ENCODE peak calls at places on chromosomes 5 and 9, in ten cellular contexts. O is NCI-H748 treated with DMSO at 0.1 percent for 48 hours; L is activated effector memory CD4-positive, alpha-beta T cell treated with Interleukin-2 at 50 U/mL for 16 hours; C is GM04503; K is body of pancreas; D is globus pallidus; G is lower lobe of right lung; U is NCI-H1417; E is AG04449; F is activated naive CD4-positive, alpha-beta T cell treated with Interleukin-2 at 50 U/mL for 16 hours. A is an unnamed sample.

GRCh38 chr5:149464796-149465489 is 85.9 kb upstream of the IL17B start:
- DNase-seq in C (no peak), O (no peak), U (no peak), E (no peak), G (no peak), F (no peak), K (no peak), D (no peak), L (no peak), A (peak)

GRCh38 chr9:115596743-115597080 is 478.8 kb upstream of the TNC start:
- DNase-seq in K (no peak), G (no peak), O (no peak), U (no peak), D (no peak), C (no peak), F (no peak), L (no peak), E (no peak), A (no peak)

GRCh38 chr9:131697097-131697496 is 42.8 kb downstream of the RAPGEF1 start:
- DNase-seq in G (no peak), D (peak), O (no peak), E (no peak), U (no peak), F (no peak), L (no peak), C (no peak), K (peak), A (peak)

GRCh38 chr5:81235287-81236072 is 2.4 kb downstream of the CKMT2 start:
- DNase-seq in F (no peak), C (no peak), E (no peak), O (no peak), U (no peak), L (no peak), D (no peak), G (no peak), K (no peak), A (peak)

GRCh38 chr5:8057764-8058163 is 188.8 kb downstream of the MTRR start:
- DNase-seq in U (peak), L (no peak), D (peak), C (no peak), F (no peak), E (no peak), G (no peak), O (no peak), K (no peak), A (no peak)

GRCh38 chr9:22529426-22530199 is 83.0 kb downstream of the DMRTA1 start:
- DNase-seq in K (no peak), C (no peak), U (no peak), E (no peak), F (no peak), O (no peak), G (no peak), L (no peak), D (no peak), A (no peak)

GRCh38 chr5:60447488-60447920 is 252.5 kb downstream of the DEPDC1B start:
- DNase-seq in O (no peak), E (no peak), U (no peak), D (no peak), F (no peak), C (no peak), K (no peak), L (no peak), G (no peak), A (no peak)

GRCh38 chr5:6450235-6450860 is 1.7 kb downstream of the UBE2QL1 start:
- DNase-seq in L (no peak), E (no peak), K (no peak), D (no peak), C (no peak), F (no peak), G (no peak), O (peak), U (peak), A (no peak)

GRCh38 chr5:36751881-36752280 is 124.7 kb upstream of the NIPBL start:
- DNase-seq in L (no peak), G (no peak), U (no peak), E (no peak), C (no peak), O (no peak), F (no peak), K (no peak), D (no peak), A (no peak)

GRCh38 chr5:117302949-117303348 is 728.3 kb upstream of the SEMA6A start:
- DNase-seq in F (no peak), O (no peak), K (no peak), C (no peak), E (no peak), U (no peak), D (no peak), L (no peak), G (no peak), A (no peak)

GRCh38 chr5:38546691-38547146 is 9.7 kb downstream of the LIFR start:
- DNase-seq in E (no peak), F (no peak), L (no peak), D (no peak), O (no peak), G (no peak), C (no peak), K (peak), U (no peak), A (peak)

GRCh38 chr9:121771851-121772599 is 120.6 kb downstream of the DAB2IP start:
- DNase-seq in L (no peak), O (no peak), D (no peak), E (no peak), C (no peak), F (no peak), G (peak), K (peak), U (no peak), A (no peak)

GRCh38 chr5:54807421-54807820 is 178.0 kb downstream of the ESM1 start:
- DNase-seq in O (no peak), C (no peak), L (no peak), U (no peak), K (no peak), E (no peak), D (no peak), G (no peak), F (no peak), A (no peak)

GRCh38 chr5:141494761-141495455 is 6.0 kb downstream of the PCDHGC5 start:
- DNase-seq in C (no peak), O (no peak), G (no peak), E (no peak), F (no peak), K (no peak), U (no peak), D (no peak), L (no peak), A (no peak)

GRCh38 chr9:22160235-22160634 is 151.1 kb upstream of the CDKN2B start:
- DNase-seq in D (no peak), C (no peak), O (no peak), E (no peak), L (no peak), U (no peak), K (no peak), F (no peak), G (no peak), A (no peak)

GRCh38 chr9:3809724-3810123 is 283.9 kb upstream of the RFX3 start:
- DNase-seq in C (peak), O (no peak), E (no peak), U (no peak), K (no peak), D (no peak), F (no peak), G (no peak), L (no peak), A (no peak)

GRCh38 chr5:17405976-17406876 is 91.8 kb upstream of the TAF11L2 start:
- DNase-seq in E (no peak), O (no peak), C (no peak), F (no peak), G (no peak), L (no peak), K (no peak), D (no peak), U (no peak), A (no peak)

GRCh38 chr5:96066386-96066719 is 104.7 kb upstream of the ELL2 start:
- DNase-seq in K (no peak), C (no peak), O (no peak), G (no peak), E (no peak), U (peak), F (no peak), L (no peak), D (no peak), A (no peak)

GRCh38 chr5:61327761-61328753 is 4.0 kb upstream of the ZSWIM6 start:
- DNase-seq in F (no peak), C (peak), U (no peak), L (no peak), E (no peak), G (no peak), O (no peak), D (no peak), K (no peak), A (no peak)

GRCh38 chr5:77168187-77168883 is 42.1 kb upstream of the PDE8B start:
- DNase-seq in L (no peak), F (no peak), O (no peak), C (no peak), U (no peak), K (peak), E (peak), G (peak), D (peak), A (peak)

A was measured in adrenal gland.